ENCODE peak calls at places on chromosomes 16 and 17, in five cellular contexts. D, N, P, A and G are unnamed samples.

GRCh38 chr17:66805567-66805966 is 29.4 kb upstream of the CACNG5 start:
- DNase-seq in A (no peak), N (peak), D (no peak), P (no peak), G (no peak)

GRCh38 chr16:18984425-18985005 is 781 bp downstream of the TMC7 start:
- DNase-seq in D (no peak), A (no peak), N (no peak), P (no peak), G (no peak)

GRCh38 chr17:80838381-80839345 is 153.0 kb upstream of the CHMP6 start:
- DNase-seq in A (no peak), N (no peak), P (no peak), D (no peak), G (no peak)

GRCh38 chr16:85514295-85514600 is 98.9 kb upstream of the GSE1 start:
- DNase-seq in P (no peak), N (no peak), A (no peak), D (no peak), G (no peak)

GRCh38 chr16:56914896-56915295 is 17.0 kb upstream of the HERPUD1 start:
- DNase-seq in A (no peak), N (no peak), P (no peak), D (no peak), G (no peak)

GRCh38 chr16:27483624-27484023 is 66.1 kb downstream of the GTF3C1 start:
- DNase-seq in P (no peak), N (no peak), D (no peak), A (no peak), G (no peak)

GRCh38 chr17:73901661-73902415 is 257.6 kb upstream of the SDK2 start:
- DNase-seq in D (peak), A (peak), P (peak), N (peak), G (no peak)

GRCh38 chr17:21283482-21284318 is 811 bp upstream of the MAP2K3 start:
- DNase-seq in A (no peak), P (peak), D (no peak), N (no peak), G (no peak)

GRCh38 chr17:28910534-28910933 is 7.7 kb upstream of the DHRS13 start:
- DNase-seq in N (no peak), P (no peak), A (no peak), D (no peak), G (no peak)

GRCh38 chr17:77644981-77645380 is 313.5 kb upstream of the TNRC6C start:
- DNase-seq in P (no peak), N (no peak), A (no peak), D (no peak), G (no peak)

GRCh38 chr16:80580109-80580832 is 39.5 kb downstream of the DYNLRB2 start:
- DNase-seq in D (no peak), N (no peak), A (peak), P (peak), G (no peak)

GRCh38 chr16:19644877-19645276 is 73.2 kb downstream of the KNOP1 start:
- DNase-seq in D (no peak), N (no peak), A (no peak), P (peak), G (no peak)

GRCh38 chr16:16021020-16021419 is 71.6 kb downstream of the ABCC1 start:
- DNase-seq in D (no peak), A (no peak), N (no peak), P (no peak), G (no peak)

GRCh38 chr16:16118337-16118736 is 105.0 kb downstream of the ABCC6 start:
- DNase-seq in A (no peak), P (no peak), N (no peak), D (no peak), G (no peak)

GRCh38 chr17:10652984-10653680 is 4.0 kb downstream of the MYH3 start:
- DNase-seq in P (peak), N (no peak), D (no peak), A (no peak), G (no peak)

GRCh38 chr17:11935734-11936406 is 61.4 kb downstream of the ZNF18 start:
- DNase-seq in N (no peak), P (peak), A (no peak), D (peak), G (no peak)

GRCh38 chr16:88686062-88686438 is 257 bp downstream of the SNAI3 start:
- DNase-seq in N (peak), D (no peak), A (no peak), P (no peak), G (no peak)

GRCh38 chr17:9802294-9802693 is 10.9 kb upstream of the DHRS7C start:
- DNase-seq in A (no peak), N (no peak), D (no peak), P (peak), G (no peak)

GRCh38 chr17:6073620-6074019 is 3.4 kb downstream of the WSCD1 start:
- DNase-seq in N (no peak), P (no peak), D (no peak), A (no peak), G (no peak)

GRCh38 chr17:45984368-45984767 is 14.7 kb upstream of the STH start:
- DNase-seq in A (no peak), D (no peak), N (no peak), P (no peak), G (no peak)

GRCh38 chr17:66873962-66874361 is 39.0 kb downstream of the CACNG5 start:
- DNase-seq in P (no peak), D (no peak), A (no peak), N (no peak), G (no peak)

GRCh38 chr16:15482068-15482747 is 47.8 kb downstream of the BMERB1 start:
- DNase-seq in D (no peak), P (peak), N (no peak), A (no peak), G (no peak)

GRCh38 chr16:57609541-57610401 is 18.7 kb upstream of the ADGRG1 start:
- DNase-seq in D (no peak), N (peak), A (no peak), P (peak), G (no peak)

GRCh38 chr17:64655704-64656103 is 6.4 kb downstream of the SMURF2 start:
- DNase-seq in N (no peak), D (no peak), P (no peak), A (no peak), G (no peak)

GRCh38 chr17:3639981-3640596 is 3.5 kb downstream of the CTNS start:
- DNase-seq in A (no peak), P (peak), D (no peak), N (no peak), G (no peak)

GRCh38 chr17:6639651-6640535 is 618 bp downstream of the KIAA0753 start:
- DNase-seq in N (no peak), P (peak), D (peak), A (no peak), G (no peak)

GRCh38 chr16:21222495-21223337 is 10.8 kb upstream of the ANKS4B start:
- DNase-seq in N (no peak), P (no peak), A (no peak), D (no peak), G (no peak)

GRCh38 chr17:77131919-77132318 is 8.8 kb upstream of the SEC14L1 start:
- DNase-seq in N (no peak), P (peak), A (no peak), D (no peak), G (no peak)

GRCh38 chr16:56812884-56813283 is 52.1 kb upstream of the SLC12A3 start:
- DNase-seq in P (peak), A (no peak), N (no peak), D (no peak), G (no peak)

GRCh38 chr17:27797390-27798091 is 2.8 kb downstream of the NOS2 start:
- DNase-seq in N (no peak), A (no peak), P (no peak), D (no peak), G (no peak)

GRCh38 chr17:72489273-72489641 is 368.4 kb downstream of the SOX9 start:
- DNase-seq in D (no peak), N (no peak), A (no peak), P (no peak), G (no peak)

GRCh38 chr16:82954224-82954929 is 327.6 kb downstream of the CDH13 start:
- DNase-seq in P (peak), N (no peak), D (no peak), A (no peak), G (no peak)

GRCh38 chr17:42289863-42290165 is 1.5 kb downstream of the STAT5A start:
- DNase-seq in N (no peak), A (no peak), P (no peak), D (no peak), G (no peak)

GRCh38 chr17:3843935-3844516 is 2.0 kb downstream of the NCBP3 start:
- DNase-seq in D (no peak), P (peak), A (no peak), N (no peak), G (no peak)

GRCh38 chr16:48276102-48276501 is 28.8 kb upstream of the ABCC11 start:
- DNase-seq in A (no peak), N (peak), P (no peak), D (no peak), G (no peak)

GRCh38 chr17:323721-324139 is 28.9 kb downstream of the RPH3AL start:
- DNase-seq in D (no peak), A (no peak), P (no peak), N (no peak), G (no peak)